ENCODE peak calls at places on chromosomes 7 and 10, in four cellular contexts. S is PC-3, Z is HCT116, Y is GM23248. O is an unnamed sample. For H3K4me1, the result is how much of the 10 kb centered on the place peaks cover.

GRCh38 chr10:110398419-110399162 is 93.9 kb upstream of the SMNDC1 start:
- DNase-seq in S (peak), Z (peak), Y (peak), O (peak)

GRCh38 chr10:44042075-44042770 is 342.7 kb downstream of the CXCL12 start:
- DNase-seq in S (no peak), Z (no peak), Y (no peak), O (no peak)

GRCh38 chr10:119973261-119973660 is 80.7 kb downstream of the SEC23IP start:
- DNase-seq in S (peak), Z (peak), Y (peak), O (no peak)

GRCh38 chr10:116263870-116264269 is 9.1 kb downstream of the GFRA1 start:
- DNase-seq in S (peak), Z (no peak), Y (peak), O (no peak)

GRCh38 chr7:43148161-43148731 is 35.8 kb downstream of the HECW1 start:
- DNase-seq in S (peak), Z (no peak), Y (peak), O (no peak)

GRCh38 chr10:9427208-9427607 is 1372.7 kb downstream of the GATA3 start:
- DNase-seq in S (no peak), Z (no peak), Y (no peak), O (no peak)

GRCh38 chr10:104434601-104435000 is 81.0 kb downstream of the CFAP58 start:
- DNase-seq in S (no peak), Z (no peak), Y (no peak), O (no peak)

GRCh38 chr10:58747687-58748086 is 235.0 kb downstream of the BICC1 start:
- DNase-seq in S (no peak), Z (no peak), Y (no peak), O (peak)

GRCh38 chr7:130022115-130022514 is 29.1 kb downstream of the ZC3HC1 start:
- DNase-seq in S (no peak), Z (no peak), Y (no peak), O (no peak)

GRCh38 chr10:1886039-1886438 is 148.7 kb upstream of the ADARB2 start:
- DNase-seq in S (no peak), Z (no peak), Y (no peak), O (no peak)

DNA sequence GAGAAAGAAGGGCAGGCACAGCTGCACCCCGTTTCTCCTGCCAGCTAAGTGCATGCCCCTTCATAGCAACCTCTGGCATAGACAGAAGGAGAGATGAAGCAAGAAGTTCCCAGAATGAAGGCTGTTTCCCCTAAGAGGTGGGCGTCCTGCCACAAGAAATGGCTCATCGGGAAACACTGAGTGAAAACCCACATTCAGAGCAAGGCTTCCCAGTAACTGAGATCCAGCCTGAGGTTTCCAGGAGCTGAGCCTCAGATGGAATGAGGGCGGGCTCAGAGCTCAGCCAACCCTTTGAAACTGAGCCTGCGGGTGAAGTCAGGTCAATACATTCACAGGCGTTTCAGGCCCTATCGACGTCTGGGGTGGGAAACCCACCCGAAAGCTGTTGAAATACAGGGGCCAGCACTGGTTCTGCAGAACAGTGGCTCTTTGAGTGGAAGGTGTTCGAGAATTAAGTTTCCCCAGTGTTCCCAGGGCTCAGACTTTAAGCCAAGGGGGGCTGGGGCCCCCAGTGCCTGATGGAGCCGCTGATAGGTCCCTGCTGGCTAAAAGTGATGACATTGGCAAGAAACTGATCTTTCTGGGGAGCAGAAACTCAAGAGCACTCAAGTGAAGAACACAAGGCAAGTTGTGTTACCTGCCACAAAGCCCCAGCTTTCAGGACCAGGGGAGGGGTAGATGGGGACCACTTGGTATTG is 510.2 kb downstream of the RPS24 start:
- DNase-seq in S (no peak), Z (no peak), Y (peak), O (peak)
- TF ChIP-seq EZH2 in S (no peak), Z (no peak), Y (no peak), O (no peak)

GRCh38 chr7:159177270-159178036 is 32.8 kb upstream of the VIPR2 start:
- DNase-seq in S (no peak), Z (no peak), Y (no peak), O (no peak)

GRCh38 chr7:159172314-159172892 is 27.7 kb upstream of the VIPR2 start:
- DNase-seq in S (no peak), Z (no peak), Y (no peak), O (no peak)

GRCh38 chr7:159175792-159176191 is 31.1 kb upstream of the VIPR2 start:
- DNase-seq in S (no peak), Z (no peak), Y (no peak), O (no peak)
- H3K4me1 ChIP-seq in S (under half), Z (under half), Y (under half), O (under half)

GRCh38 chr7:27245124-27245797 is 2.7 kb downstream of the EVX1 start:
- DNase-seq in S (no peak), Z (no peak), Y (no peak), O (no peak)
- TF ChIP-seq EZH2 in S (no peak), Z (no peak), Y (peak), O (peak)

GRCh38 chr10:32349199-32349585 is 2.2 kb upstream of the EPC1 start:
- DNase-seq in S (no peak), Z (no peak), Y (no peak), O (no peak)

GRCh38 chr10:32347363-32347735 is 391 bp upstream of the EPC1 start:
- DNase-seq in S (no peak), Z (peak), Y (no peak), O (no peak)

GRCh38 chr10:32350811-32351342 is 3.9 kb upstream of the EPC1 start:
- DNase-seq in S (peak), Z (no peak), Y (no peak), O (no peak)

GRCh38 chr10:32348297-32349198 is 1.6 kb upstream of the EPC1 start:
- DNase-seq in S (no peak), Z (no peak), Y (no peak), O (no peak)

GRCh38 chr10:32349968-32350738 is 3.2 kb upstream of the EPC1 start:
- DNase-seq in S (no peak), Z (no peak), Y (no peak), O (no peak)
- H3K4me1 ChIP-seq in S (under half), Z (under half), Y (under half), O (under half)

GRCh38 chr7:155452505-155453295 is 5.2 kb upstream of the EN2 start:
- DNase-seq in S (no peak), Z (no peak), Y (no peak), O (no peak)

GRCh38 chr7:155455776-155456516 is 2.0 kb upstream of the EN2 start:
- DNase-seq in S (no peak), Z (no peak), Y (no peak), O (no peak)

GRCh38 chr7:155453296-155454182 is 4.4 kb upstream of the EN2 start:
- DNase-seq in S (no peak), Z (no peak), Y (no peak), O (no peak)

GRCh38 chr7:155455132-155455693 is 2.7 kb upstream of the EN2 start:
- DNase-seq in S (no peak), Z (no peak), Y (no peak), O (no peak)

DNA sequence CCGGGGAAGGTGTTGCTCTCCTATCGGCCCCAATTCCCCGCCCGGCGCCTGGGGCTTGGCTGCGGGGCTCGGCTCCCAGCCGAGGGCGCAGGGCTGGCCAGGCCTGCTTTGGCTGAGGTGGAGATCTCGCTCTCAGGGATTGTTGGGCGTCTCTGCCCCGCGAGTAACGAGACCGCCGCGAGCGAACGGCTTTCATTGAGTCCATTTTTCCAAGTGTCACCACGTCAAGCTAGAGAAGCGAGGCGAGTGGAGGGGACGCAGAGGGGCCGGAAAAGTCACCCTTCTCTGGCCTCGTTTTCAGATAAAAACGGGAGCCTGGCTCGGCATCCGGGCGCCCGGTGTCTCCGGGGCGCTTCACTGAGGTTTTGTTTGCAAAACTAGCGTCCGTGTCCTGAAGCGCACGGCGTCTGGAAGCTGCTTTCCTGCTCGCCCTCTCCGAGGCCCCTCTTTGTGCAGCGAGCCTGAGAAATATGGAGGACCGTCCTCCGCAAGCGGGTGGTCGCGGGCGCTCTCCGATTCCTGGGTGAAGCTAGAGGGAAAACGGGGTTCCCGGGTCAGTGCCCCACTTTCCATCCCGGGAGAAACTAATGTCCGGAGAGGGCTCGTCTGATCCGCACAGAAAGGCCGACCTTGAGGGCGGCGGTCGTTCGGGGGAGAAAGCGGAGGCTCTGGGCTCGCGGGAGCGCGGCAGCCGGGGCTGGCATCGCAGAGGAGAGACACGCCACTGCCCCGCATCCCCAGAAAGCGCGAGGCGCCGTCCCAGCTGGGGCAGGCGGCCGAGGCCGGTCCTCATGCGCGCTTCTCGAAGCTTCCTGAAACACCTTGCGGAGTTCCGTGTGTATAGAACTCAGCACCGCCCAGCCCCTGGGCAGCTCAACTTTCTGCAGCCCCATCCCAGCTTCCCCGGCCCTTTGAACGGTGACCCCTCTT is 3.5 kb upstream of the EN2 start:
- DNase-seq in S (no peak), Z (no peak), Y (no peak), O (no peak)
- TF ChIP-seq EZH2 in S (peak), Z (no peak), Y (peak), O (peak)

GRCh38 chr10:112232670-112233069 is 49.1 kb upstream of the GPAM start:
- DNase-seq in S (no peak), Z (no peak), Y (no peak), O (no peak)
- H3K4me1 ChIP-seq in S (under half), Z (under half), Y (half or more), O (under half)

GRCh38 chr7:37915438-37915837 is 1.2 kb downstream of the SFRP4 start:
- DNase-seq in S (no peak), Z (no peak), Y (no peak), O (peak)

GRCh38 chr7:37916017-37916672 is 472 bp downstream of the SFRP4 start:
- DNase-seq in S (no peak), Z (no peak), Y (no peak), O (peak)

GRCh38 chr7:37920305-37920618 is 178 bp upstream of the EPDR1 start:
- DNase-seq in S (no peak), Z (no peak), Y (no peak), O (no peak)

GRCh38 chr7:37918526-37918925 is 1.9 kb upstream of the SFRP4 start:
- DNase-seq in S (no peak), Z (no peak), Y (no peak), O (no peak)

DNA sequence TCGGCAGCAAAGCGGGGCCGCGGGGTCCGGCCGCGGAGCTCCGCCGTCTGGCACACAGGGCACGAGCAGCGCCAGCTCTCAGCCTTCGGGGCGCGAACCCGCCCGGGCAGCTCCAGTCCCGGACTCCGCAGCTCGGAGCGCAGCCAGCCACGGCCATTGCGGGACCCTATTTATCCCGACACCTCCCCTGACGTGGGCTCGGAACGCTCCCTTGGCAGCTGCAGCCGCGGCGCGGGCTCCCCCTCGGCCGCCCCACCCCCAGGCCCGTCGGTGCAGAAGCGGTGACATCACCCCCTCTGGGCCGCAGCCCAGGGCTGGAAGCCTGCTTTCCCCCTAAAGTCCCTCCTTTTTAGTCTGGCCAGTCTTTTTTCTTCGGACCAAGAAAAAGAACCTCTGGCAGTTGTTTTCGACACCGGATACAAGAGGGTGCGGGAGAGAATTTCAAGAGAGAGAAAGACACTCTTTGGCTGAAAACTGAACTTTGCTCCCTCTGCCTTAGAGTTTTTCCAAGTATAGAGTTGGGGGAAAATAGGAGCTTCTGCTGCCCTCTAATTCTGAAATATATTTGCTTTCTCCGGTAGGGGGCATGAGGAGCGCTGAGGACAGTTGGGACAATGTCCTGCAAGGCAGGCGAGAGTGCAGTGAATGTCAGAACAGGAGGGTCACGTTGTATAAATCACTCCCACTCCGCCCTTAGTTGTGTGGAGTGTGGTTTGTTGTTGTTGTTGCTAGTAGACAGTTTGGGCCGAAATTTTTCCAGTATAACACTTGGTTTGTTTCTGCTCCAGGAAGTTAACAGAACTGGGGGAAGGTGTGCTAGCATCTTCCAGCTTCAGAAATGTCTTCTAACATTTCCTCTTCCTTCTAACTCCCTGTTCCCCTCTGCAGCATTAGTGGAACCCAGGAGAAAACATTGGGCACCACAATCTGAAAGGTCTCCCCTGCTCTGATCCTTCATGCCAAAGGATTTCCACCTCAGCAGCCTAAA is at the start of gene SFRP4:
- DNase-seq in S (peak), Z (peak), Y (peak), O (peak)
- TF ChIP-seq EZH2 in S (no peak), Z (no peak), Y (no peak), O (no peak)

GRCh38 chr7:157411580-157411979 is 74.8 kb downstream of the DNAJB6 start:
- DNase-seq in S (peak), Z (no peak), Y (no peak), O (no peak)

GRCh38 chr7:157412491-157413180 is 75.8 kb downstream of the DNAJB6 start:
- DNase-seq in S (no peak), Z (no peak), Y (no peak), O (no peak)

GRCh38 chr7:157409753-157410727 is 73.2 kb downstream of the DNAJB6 start:
- DNase-seq in S (no peak), Z (no peak), Y (no peak), O (no peak)

GRCh38 chr7:157412021-157412443 is 75.2 kb downstream of the DNAJB6 start:
- DNase-seq in S (peak), Z (no peak), Y (peak), O (no peak)

GRCh38 chr7:157410831-157411556 is 74.2 kb downstream of the DNAJB6 start:
- DNase-seq in S (no peak), Z (no peak), Y (no peak), O (no peak)
- H3K4me1 ChIP-seq in S (under half), Z (under half), Y (under half), O (under half)

O was measured in hepatocyte.